ENCODE peak calls at places on chromosomes 4 and X, in seven cellular contexts. J is MM.1S, P is ovary, Y is psoas muscle, E is pancreas, U is hepatocyte, Q is cardiac muscle cell. B is an unnamed sample. For H3K4me1, the result is how much of the 10 kb centered on the place peaks cover.

GRCh38 chr4:153166971-153167501 is 37.2 kb upstream of the TRIM2 start:
- DNase-seq in Y (no peak), P (no peak), U (no peak), J (no peak), E (no peak), Q (no peak), B (no peak)

GRCh38 chrX:50073601-50074000 is 127.2 kb downstream of the AKAP4 start:
- DNase-seq in Y (no peak), Q (no peak), E (no peak), U (no peak), J (no peak), P (no peak), B (no peak)

GRCh38 chr4:94507281-94507680 is 55.5 kb downstream of the PDLIM5 start:
- DNase-seq in P (no peak), Y (no peak), U (no peak), J (no peak), Q (no peak), E (no peak), B (no peak)

GRCh38 chrX:118977424-118977823 is 3.0 kb downstream of the LONRF3 start:
- DNase-seq in E (no peak), Y (no peak), P (no peak), J (no peak), U (no peak), Q (no peak), B (no peak)

GRCh38 chr4:99679204-99679603 is 21.6 kb upstream of the C4orf54 start:
- DNase-seq in Q (peak), J (no peak), U (peak), Y (peak), E (no peak), P (peak), B (peak)

GRCh38 chr4:81606796-81607550 is 135.3 kb upstream of the RASGEF1B start:
- DNase-seq in J (no peak), P (peak), Y (no peak), U (peak), Q (no peak), E (no peak), B (no peak)

GRCh38 chr4:38872620-38873019 is 5.0 kb downstream of the FAM114A1 start:
- DNase-seq in J (no peak), Q (no peak), P (no peak), Y (no peak), U (peak), E (no peak), B (no peak)

GRCh38 chrX:114047558-114047957 is 536.3 kb upstream of the HTR2C start:
- DNase-seq in P (no peak), E (no peak), J (no peak), U (no peak), Q (no peak), Y (no peak), B (no peak)

GRCh38 chr4:125116431-125116830 is 198.3 kb upstream of the FAT4 start:
- DNase-seq in Y (no peak), Q (no peak), J (no peak), U (no peak), P (no peak), E (no peak), B (no peak)

GRCh38 chrX:135463937-135464336 is 42.2 kb downstream of the SMIM10L2A start:
- DNase-seq in Q (no peak), E (no peak), P (no peak), J (peak), U (no peak), Y (no peak), B (no peak)

GRCh38 chr4:139823345-139823744 is 157.7 kb downstream of the MGST2 start:
- DNase-seq in P (no peak), Y (no peak), J (no peak), Q (no peak), U (no peak), E (no peak), B (no peak)

GRCh38 chr4:139824882-139825522 is 159.4 kb downstream of the MGST2 start:
- DNase-seq in U (no peak), E (no peak), Q (no peak), Y (no peak), P (no peak), J (no peak), B (peak)

GRCh38 chr4:139823746-139824145 is 158.1 kb downstream of the MGST2 start:
- DNase-seq in Y (no peak), J (no peak), P (no peak), E (no peak), U (no peak), Q (no peak), B (no peak)

GRCh38 chr4:139822391-139822790 is 156.8 kb downstream of the MGST2 start:
- DNase-seq in Y (no peak), P (no peak), U (no peak), E (no peak), Q (no peak), J (no peak), B (no peak)

GRCh38 chr4:139825523-139826014 is 159.9 kb downstream of the MGST2 start:
- DNase-seq in E (no peak), P (no peak), Q (peak), J (no peak), Y (no peak), U (no peak), B (no peak)
- H3K4me3 ChIP-seq in E (no peak), P (no peak), Q (no peak), J (no peak), Y (no peak), U (no peak), B (no peak)

DNA sequence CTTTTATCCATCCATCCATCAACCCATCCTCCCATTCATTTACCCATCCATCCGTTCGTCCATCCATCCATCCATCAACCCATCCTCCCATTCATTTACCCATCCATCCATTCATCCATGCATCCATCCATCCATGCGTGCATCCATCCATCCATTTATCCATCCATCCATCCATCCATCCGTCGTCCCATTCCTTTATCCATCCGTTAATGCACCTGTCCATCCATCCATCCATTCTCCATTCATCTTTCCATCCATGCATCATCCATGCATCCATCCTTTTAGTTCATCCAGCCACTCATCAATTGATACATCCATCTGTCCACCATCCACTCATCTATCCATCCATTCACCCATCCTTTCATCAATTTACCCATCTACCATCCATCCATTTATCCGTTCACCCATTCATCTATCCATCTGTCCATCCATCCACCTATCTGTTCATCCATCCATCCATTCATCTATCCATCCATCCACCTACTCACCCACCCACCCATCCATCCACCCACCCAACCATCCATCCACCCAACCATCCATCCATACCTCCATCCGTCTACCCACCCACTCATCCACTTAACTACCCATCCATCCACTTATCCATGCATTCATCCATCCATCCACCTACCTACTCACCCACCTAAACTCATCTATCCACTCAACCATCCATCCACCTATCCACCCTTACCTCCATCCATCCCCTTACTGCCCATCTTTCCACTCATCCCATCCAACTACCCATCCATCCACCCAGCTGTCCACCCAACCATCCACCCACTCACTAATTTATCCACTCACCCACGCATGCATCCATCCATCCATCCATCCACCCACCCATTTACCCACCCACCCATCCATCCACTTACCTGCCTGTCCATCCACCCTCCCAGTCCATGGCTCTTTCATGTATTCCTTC is 9.6 kb downstream of the CD99 start:
- DNase-seq in Y (no peak), Q (no peak), U (no peak), P (no peak), J (no peak), E (no peak), B (no peak)
- H3K4me1 ChIP-seq in Y (half or more), Q (half or more), U (under half), P (under half), J (under half), E (under half), B (under half)

GRCh38 chr4:71230613-71231012 is 108.2 kb upstream of the SLC4A4 start:
- DNase-seq in E (no peak), Q (no peak), Y (no peak), P (no peak), J (peak), U (no peak), B (no peak)

GRCh38 chr4:71231073-71231752 is 107.6 kb upstream of the SLC4A4 start:
- DNase-seq in U (peak), Q (peak), E (peak), J (peak), Y (peak), P (peak), B (no peak)

GRCh38 chr4:71231753-71232420 is 106.9 kb upstream of the SLC4A4 start:
- DNase-seq in U (no peak), Q (no peak), J (no peak), P (no peak), E (no peak), Y (no peak), B (no peak)

GRCh38 chr4:71230258-71230594 is 108.6 kb upstream of the SLC4A4 start:
- DNase-seq in E (no peak), Y (no peak), P (no peak), J (no peak), Q (no peak), U (no peak), B (no peak)

GRCh38 chr4:71229477-71230257 is 109.2 kb upstream of the SLC4A4 start:
- DNase-seq in U (peak), P (no peak), J (peak), Y (no peak), Q (peak), E (no peak), B (peak)
- H3K4me3 ChIP-seq in U (no peak), P (no peak), J (no peak), Y (no peak), Q (no peak), E (peak), B (no peak)

GRCh38 chrX:138939038-138939437 is 227.5 kb upstream of the FGF13 start:
- DNase-seq in U (no peak), J (no peak), Y (peak), E (no peak), P (no peak), Q (no peak), B (no peak)
- H3K4me1 ChIP-seq in U (under half), J (under half), Y (under half), E (under half), P (under half), Q (under half), B (under half)

DNA sequence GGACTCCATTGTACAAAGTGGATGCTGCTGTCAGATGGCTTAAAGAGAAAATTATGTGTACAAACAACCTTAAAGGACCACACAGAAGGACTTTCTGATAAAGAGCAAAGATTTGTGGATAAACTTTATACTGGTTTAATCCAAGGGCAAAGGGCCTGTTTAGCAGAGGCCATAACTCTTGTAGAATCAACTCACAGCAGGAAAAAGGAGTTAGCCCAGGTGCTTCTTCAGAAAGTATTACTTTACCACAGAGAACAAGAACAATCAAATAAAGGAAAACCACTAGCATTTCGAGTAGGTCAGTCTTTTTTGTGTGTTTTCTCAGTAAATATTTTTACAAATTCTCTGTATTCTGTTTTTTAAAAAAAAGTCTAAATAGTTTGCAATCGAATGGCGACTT is 20.1 kb downstream of the MMAA start:
- DNase-seq in Q (no peak), E (no peak), J (peak), Y (no peak), U (no peak), P (no peak), B (no peak)
- H3K4me3 ChIP-seq in Q (no peak), E (no peak), J (no peak), Y (no peak), U (no peak), P (no peak), B (no peak)

DNA sequence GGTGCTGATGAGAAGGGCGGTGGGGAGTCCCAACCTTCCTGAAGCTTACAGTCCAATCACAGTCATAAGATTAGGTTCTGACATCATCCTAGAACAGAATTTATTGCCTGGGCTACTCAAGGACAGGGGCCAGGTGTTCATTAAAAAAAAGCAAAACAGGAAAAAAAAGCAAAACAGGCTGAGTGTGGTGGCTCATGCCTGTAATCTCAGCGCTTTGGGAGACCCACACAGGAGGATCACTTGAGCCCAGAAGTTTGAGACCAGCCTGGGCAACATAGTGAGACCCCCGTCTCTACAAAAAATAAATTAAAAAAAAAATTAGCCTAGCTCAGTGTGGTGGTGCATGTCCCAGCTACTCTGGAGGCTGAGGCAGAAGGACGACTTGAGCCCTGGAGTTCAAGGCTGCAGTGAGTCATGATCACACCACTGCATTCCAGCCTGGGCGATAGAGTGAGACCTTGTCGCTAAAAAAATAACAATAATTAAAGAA is 3.0 kb downstream of the RAB9A start:
- DNase-seq in E (no peak), J (no peak), Q (no peak), P (no peak), Y (no peak), U (no peak), B (no peak)
- H3K4me1 ChIP-seq in E (under half), J (under half), Q (under half), P (under half), Y (under half), U (under half), B (under half)